ENCODE peak calls at places on chromosomes 6 and 20, in six cellular contexts. Z is MM.1S; S is central memory CD4-positive, alpha-beta T cell; D is ascending aorta; P is AG04450; C is progenitor cell of endocrine pancreas. Q is an unnamed sample.

GRCh38 chr6:130075879-130076278 is 57.5 kb downstream of the L3MBTL3 start:
- DNase-seq in D (no peak), C (no peak), Z (no peak), P (peak), S (no peak), Q (no peak)

GRCh38 chr20:6613280-6613861 is 154.1 kb upstream of the BMP2 start:
- DNase-seq in D (no peak), C (no peak), Z (no peak), P (no peak), S (no peak), Q (no peak)

GRCh38 chr6:26553264-26553738 is 15.1 kb downstream of the HMGN4 start:
- DNase-seq in C (peak), P (no peak), D (peak), Z (peak), S (peak), Q (no peak)

GRCh38 chr6:2498224-2498623 is 252.5 kb downstream of the MYLK4 start:
- DNase-seq in P (no peak), Z (no peak), S (no peak), D (no peak), C (no peak), Q (no peak)

GRCh38 chr6:113347420-113347819 is 509.7 kb upstream of the MARCKS start:
- DNase-seq in D (no peak), P (no peak), Z (no peak), S (no peak), C (no peak), Q (no peak)

GRCh38 chr20:35269055-35269781 is 8.7 kb downstream of the MMP24OS start:
- DNase-seq in C (peak), Z (no peak), S (peak), D (peak), P (no peak), Q (no peak)

GRCh38 chr6:101776919-101777350 is 383.4 kb downstream of the GRIK2 start:
- DNase-seq in C (no peak), S (no peak), D (no peak), P (no peak), Z (no peak), Q (no peak)

GRCh38 chr6:89984926-89985743 is 90.9 kb downstream of the GJA10 start:
- DNase-seq in C (no peak), Z (no peak), P (no peak), D (no peak), S (no peak), Q (peak)

GRCh38 chr20:4073852-4074741 is 58.7 kb upstream of the RNF24 start:
- DNase-seq in S (no peak), P (no peak), C (no peak), D (peak), Z (no peak), Q (no peak)

GRCh38 chr20:59151820-59152219 is 11.8 kb upstream of the ZNF831 start:
- DNase-seq in D (no peak), P (no peak), Z (no peak), S (no peak), C (no peak), Q (no peak)

GRCh38 chr20:59242714-59243626 is 57.4 kb upstream of the EDN3 start:
- DNase-seq in S (no peak), D (no peak), C (no peak), P (no peak), Z (no peak), Q (no peak)

GRCh38 chr20:5848711-5849505 is 98.7 kb downstream of the SHLD1 start:
- DNase-seq in P (no peak), S (peak), C (no peak), D (no peak), Z (no peak), Q (no peak)

GRCh38 chr6:6783736-6784135 is 195.2 kb downstream of the LY86 start:
- DNase-seq in D (no peak), S (no peak), P (no peak), C (no peak), Z (no peak), Q (no peak)

GRCh38 chr6:104597541-104598050 is 262.1 kb downstream of the HACE1 start:
- DNase-seq in D (no peak), P (no peak), S (no peak), C (no peak), Z (no peak), Q (peak)

GRCh38 chr20:58810116-58810878 is 40.4 kb downstream of the GNAS-AS1 start:
- DNase-seq in Z (no peak), P (no peak), D (no peak), S (no peak), C (no peak), Q (no peak)

GRCh38 chr6:89776583-89777233 is 42.9 kb downstream of the MDN1 start:
- DNase-seq in Z (no peak), P (no peak), D (no peak), S (no peak), C (no peak), Q (no peak)

Q was measured in BJ.